ENCODE peak calls at places on chromosomes 12 and 14, in five cellular contexts. K is myocyte, H is lower lobe of right lung, Q is Panc1, M is erythroblast. L is an unnamed sample.

GRCh38 chr14:101730626-101731186 is 30.8 kb upstream of the PPP2R5C start:
- DNase-seq in K (no peak), M (no peak), Q (no peak), H (no peak), L (no peak)

GRCh38 chr14:20460458-20461229 is 590 bp downstream of the PIP4P1 start:
- DNase-seq in K (no peak), H (peak), Q (no peak), M (peak), L (no peak)

GRCh38 chr12:124774462-124775167 is 89.0 kb downstream of the SCARB1 start:
- DNase-seq in Q (no peak), H (no peak), K (peak), M (no peak), L (peak)

GRCh38 chr14:32542507-32542906 is 213.4 kb downstream of the AKAP6 start:
- DNase-seq in Q (no peak), H (no peak), K (no peak), M (no peak), L (no peak)

GRCh38 chr12:17076335-17076734 is 470.4 kb upstream of the LMO3 start:
- DNase-seq in M (no peak), K (no peak), H (no peak), Q (no peak), L (no peak)

GRCh38 chr12:110932048-110932447 is 11.7 kb upstream of the MYL2 start:
- DNase-seq in M (no peak), K (no peak), H (no peak), Q (no peak), L (no peak)

GRCh38 chr14:23588884-23589598 is 10.5 kb upstream of the JPH4 start:
- DNase-seq in K (peak), Q (no peak), M (peak), H (peak), L (peak)

GRCh38 chr14:40197344-40197743 is 765.1 kb upstream of the FBXO33 start:
- DNase-seq in Q (no peak), M (no peak), K (no peak), H (no peak), L (no peak)

GRCh38 chr14:89386214-89386886 is 30.7 kb downstream of the FOXN3 start:
- DNase-seq in Q (no peak), H (no peak), M (no peak), K (peak), L (no peak)

GRCh38 chr12:54759751-54760150 is 94.6 kb upstream of the MUCL1 start:
- DNase-seq in Q (peak), M (peak), K (peak), H (no peak), L (no peak)

GRCh38 chr12:94207467-94208432 is 59.4 kb downstream of the PLXNC1 start:
- DNase-seq in K (no peak), H (no peak), Q (no peak), M (peak), L (no peak)

GRCh38 chr14:103198429-103199140 is 75.3 kb downstream of the TNFAIP2 start:
- DNase-seq in M (no peak), K (no peak), H (no peak), Q (no peak), L (no peak)

GRCh38 chr12:104814944-104815343 is 143.1 kb downstream of the SLC41A2 start:
- DNase-seq in M (no peak), Q (no peak), K (no peak), H (no peak), L (no peak)

GRCh38 chr14:98119739-98120138 is 1152.3 kb downstream of the BCL11B start:
- DNase-seq in M (no peak), H (no peak), K (no peak), Q (no peak), L (no peak)

GRCh38 chr12:109731806-109732205 is 18.2 kb downstream of the FAM222A start:
- DNase-seq in Q (no peak), H (peak), M (no peak), K (no peak), L (no peak)

GRCh38 chr14:102805454-102805891 is 28.2 kb downstream of the TRAF3 start:
- DNase-seq in Q (no peak), K (peak), H (no peak), M (no peak), L (no peak)

GRCh38 chr12:93122089-93122488 is 193.0 kb upstream of the EEA1 start:
- DNase-seq in H (no peak), K (peak), M (no peak), Q (no peak), L (peak)

GRCh38 chr12:97837401-97837800 is 374.8 kb downstream of the RMST start:
- DNase-seq in K (no peak), Q (no peak), H (no peak), M (no peak), L (no peak)

GRCh38 chr12:67910360-67911292 is 78.6 kb upstream of the IFNG-AS1 start:
- DNase-seq in H (no peak), Q (no peak), M (no peak), K (peak), L (peak)

GRCh38 chr12:49966511-49967041 is 4.9 kb downstream of the AQP5 start:
- DNase-seq in K (no peak), H (no peak), M (no peak), Q (no peak), L (no peak)

GRCh38 chr14:95185033-95185432 is 27.7 kb upstream of the DICER1 start:
- DNase-seq in K (no peak), M (no peak), Q (no peak), H (no peak), L (no peak)

GRCh38 chr14:94225460-94225989 is 51.4 kb downstream of the PPP4R4 start:
- DNase-seq in M (no peak), H (no peak), K (no peak), Q (no peak), L (no peak)

GRCh38 chr12:106767954-106768501 is 6.5 kb upstream of the RIC8B start:
- DNase-seq in Q (no peak), K (no peak), M (no peak), H (no peak), L (no peak)

GRCh38 chr12:124338448-124338847 is 43.6 kb downstream of the RFLNA start:
- DNase-seq in H (no peak), M (no peak), K (peak), Q (no peak), L (no peak)

GRCh38 chr12:106013941-106014340 is 124.8 kb downstream of the NUAK1 start:
- DNase-seq in K (peak), M (no peak), H (no peak), Q (no peak), L (no peak)

GRCh38 chr12:120539303-120539702 is 5.1 kb downstream of the RNF10 start:
- DNase-seq in K (peak), Q (no peak), H (no peak), M (peak), L (no peak)

GRCh38 chr12:74111688-74112360 is 425.8 kb upstream of the ATXN7L3B start:
- DNase-seq in M (peak), H (no peak), Q (no peak), K (no peak), L (peak)

GRCh38 chr12:121267822-121268221 is 28.7 kb downstream of the CAMKK2 start:
- DNase-seq in H (no peak), K (no peak), Q (no peak), M (no peak), L (no peak)

GRCh38 chr12:128644664-128645296 is 179.0 kb downstream of the SLC15A4 start:
- DNase-seq in Q (peak), M (peak), K (no peak), H (no peak), L (no peak)

GRCh38 chr14:103872492-103873113 is 25.2 kb upstream of the PPP1R13B start:
- DNase-seq in Q (no peak), M (no peak), H (no peak), K (no peak), L (no peak)

GRCh38 chr12:119153477-119154434 is 25.0 kb upstream of the HSPB8 start:
- DNase-seq in H (peak), K (no peak), Q (no peak), M (peak), L (no peak)

GRCh38 chr12:86634706-86635410 is 378.7 kb upstream of the MGAT4C start:
- DNase-seq in H (no peak), K (no peak), Q (no peak), M (no peak), L (peak)

GRCh38 chr12:102539651-102540553 is 59.5 kb upstream of the IGF1 start:
- DNase-seq in K (peak), Q (no peak), H (no peak), M (no peak), L (no peak)

GRCh38 chr12:75236206-75236605 is 26.6 kb upstream of the KCNC2 start:
- DNase-seq in H (no peak), M (no peak), Q (no peak), K (no peak), L (no peak)

GRCh38 chr14:104293851-104294627 is 155.7 kb downstream of the KIF26A start:
- DNase-seq in Q (no peak), M (peak), K (no peak), H (peak), L (no peak)

GRCh38 chr12:124863409-124864325 is at the start of gene SCARB1:
- DNase-seq in Q (no peak), H (peak), M (peak), K (peak), L (no peak)

GRCh38 chr12:106296179-106296877 is 6.2 kb upstream of the TCP11L2 start:
- DNase-seq in Q (peak), K (peak), M (no peak), H (no peak), L (peak)

GRCh38 chr14:36647827-36648753 is 13.6 kb upstream of the PAX9 start:
- DNase-seq in H (no peak), Q (no peak), M (peak), K (peak), L (no peak)

GRCh38 chr12:120851444-120851843 is 52.7 kb downstream of the SPPL3 start:
- DNase-seq in Q (no peak), K (no peak), H (peak), M (no peak), L (no peak)

L was measured in keratinocyte.